ENCODE peak calls at places on chromosomes 7 and 10, in five cellular contexts. U is BJ; Y is KBM-7; A is activated effector memory CD4-positive, alpha-beta T cell treated with Interleukin-2 at 50 U/mL for 16 hours; V is T-helper 9 cell. P is an unnamed sample.
A peak's percentile ranks its signal among the peaks of the same experiment; 100 is the strongest.

GRCh38 chr10:14039968-14040668 is 290.6 kb downstream of the FRMD4A start:
- DNase-seq in U (peak; percentile 95), Y (no peak), A (no peak), V (no peak), P (no peak)

GRCh38 chr7:151699147-151699546 is 177.8 kb downstream of the PRKAG2 start:
- DNase-seq in U (no peak), Y (no peak), A (no peak), V (no peak), P (no peak)

GRCh38 chr7:80230327-80230726 is 95.7 kb downstream of the GNAI1 start:
- DNase-seq in U (no peak), Y (peak; percentile 14), A (no peak), V (no peak), P (no peak)

GRCh38 chr10:77866598-77866997 is 60.0 kb downstream of the DLG5 start:
- DNase-seq in U (no peak), Y (no peak), A (no peak), V (no peak), P (no peak)

GRCh38 chr10:50809596-50809995 is 69.9 kb downstream of the ASAH2B start:
- DNase-seq in U (no peak), Y (no peak), A (no peak), V (no peak), P (no peak)

GRCh38 chr10:131657318-131657984 is 243.4 kb upstream of the PPP2R2D start:
- DNase-seq in U (no peak), Y (no peak), A (no peak), V (no peak), P (no peak)

GRCh38 chr7:157684157-157684595 is 347.4 kb downstream of the DNAJB6 start:
- DNase-seq in U (no peak), Y (no peak), A (no peak), V (no peak), P (no peak)

GRCh38 chr7:14836571-14837189 is 65.9 kb downstream of the DGKB start:
- DNase-seq in U (peak; percentile 26), Y (no peak), A (no peak), V (no peak), P (no peak)

P was measured in T-helper 17 cell.